ENCODE peak calls at places on chromosomes 11 and 22, in four cellular contexts. K is GM12878, W is GM12891, Z is HepG2. I is an unnamed sample.

GRCh38 chr11:1052133-1053011 is 15.9 kb upstream of the MUC6 start:
- DNase-seq in K (no peak), W (no peak), Z (no peak), I (no peak)

GRCh38 chr22:23231471-23232093 is 51.3 kb downstream of the BCR start:
- DNase-seq in K (no peak), W (no peak), Z (no peak), I (no peak)

GRCh38 chr11:95487938-95488337 is 256.9 kb upstream of the SESN3 start:
- DNase-seq in K (no peak), W (no peak), Z (peak), I (no peak)

GRCh38 chr11:66489636-66490035 is 9.4 kb downstream of the DPP3 start:
- DNase-seq in K (no peak), W (no peak), Z (no peak), I (no peak)

GRCh38 chr11:57069942-57070341 is 81.2 kb downstream of the OR5AK2 start:
- DNase-seq in K (no peak), W (no peak), Z (no peak), I (no peak)

GRCh38 chr11:46677169-46677568 is 23.2 kb downstream of the ARHGAP1 start:
- DNase-seq in K (no peak), W (no peak), Z (no peak), I (no peak)

GRCh38 chr11:60756307-60757032 is at the start of gene MS4A15:
- DNase-seq in K (no peak), W (no peak), Z (peak), I (no peak)

GRCh38 chr11:12770966-12771597 is 96.9 kb downstream of the TEAD1 start:
- DNase-seq in K (no peak), W (no peak), Z (no peak), I (no peak)

GRCh38 chr22:17562906-17563870 is at the start of gene SLC25A18:
- DNase-seq in K (no peak), W (no peak), Z (peak), I (no peak)

GRCh38 chr22:35742342-35743100 is 24.8 kb downstream of the APOL5 start:
- DNase-seq in K (no peak), W (no peak), Z (no peak), I (no peak)

GRCh38 chr11:79437274-79437980 is 3.4 kb downstream of the TENM4 start:
- DNase-seq in K (no peak), W (no peak), Z (no peak), I (peak)

GRCh38 chr11:90908074-90908473 is 685.2 kb upstream of the CHORDC1 start:
- DNase-seq in K (no peak), W (no peak), Z (no peak), I (no peak)

GRCh38 chr11:79152511-79152910 is 288.3 kb downstream of the TENM4 start:
- DNase-seq in K (no peak), W (no peak), Z (no peak), I (no peak)

GRCh38 chr11:98036810-98037209 is 983.9 kb upstream of the CNTN5 start:
- DNase-seq in K (no peak), W (no peak), Z (no peak), I (no peak)

GRCh38 chr11:128464878-128465277 is 122.5 kb downstream of the ETS1 start:
- DNase-seq in K (no peak), W (no peak), Z (no peak), I (no peak)

GRCh38 chr11:11876458-11876857 is 34.7 kb downstream of the USP47 start:
- DNase-seq in K (no peak), W (no peak), Z (peak), I (no peak)

GRCh38 chr11:115959098-115959497 is 454.9 kb upstream of the CADM1 start:
- DNase-seq in K (no peak), W (no peak), Z (peak), I (no peak)

GRCh38 chr11:117315285-117316196 is 515 bp downstream of the BACE1 start:
- DNase-seq in K (no peak), W (peak), Z (no peak), I (no peak)

GRCh38 chr11:57513911-57514537 is 1.5 kb downstream of the SLC43A1 start:
- DNase-seq in K (no peak), W (no peak), Z (no peak), I (peak)

GRCh38 chr11:17354070-17354924 is 2.7 kb downstream of the NCR3LG1 start:
- DNase-seq in K (peak), W (peak), Z (peak), I (peak)

GRCh38 chr22:44289429-44290171 is 23.2 kb downstream of the SHISAL1 start:
- DNase-seq in K (no peak), W (no peak), Z (no peak), I (no peak)

GRCh38 chr11:85945788-85946187 is 90.6 kb downstream of the CCDC83 start:
- DNase-seq in K (no peak), W (no peak), Z (no peak), I (no peak)

GRCh38 chr11:14058061-14058460 is 95.5 kb downstream of the SPON1 start:
- DNase-seq in K (no peak), W (no peak), Z (no peak), I (no peak)

GRCh38 chr11:124987096-124987495 is 33.1 kb downstream of the CCDC15 start:
- DNase-seq in K (no peak), W (no peak), Z (no peak), I (no peak)

GRCh38 chr11:130478881-130479280 is 30.4 kb downstream of the ADAMTS15 start:
- DNase-seq in K (no peak), W (no peak), Z (no peak), I (no peak)

DNA sequence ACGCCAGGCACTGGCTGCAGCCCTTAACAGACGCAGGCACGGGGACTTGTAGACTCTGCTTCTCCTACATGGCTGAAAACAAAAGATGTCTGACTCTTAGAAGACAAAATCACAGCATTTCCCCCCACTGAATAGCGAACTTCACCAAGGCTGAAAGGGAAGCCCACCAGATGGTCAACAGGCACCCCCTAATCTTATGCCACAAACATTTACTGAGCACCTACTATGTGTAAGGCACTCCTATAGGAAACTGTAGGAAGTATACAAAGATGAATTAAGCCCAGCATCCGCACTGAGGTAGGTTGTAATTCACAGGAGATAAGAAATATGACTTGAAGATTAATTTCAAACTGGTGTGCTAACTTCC is 38.3 kb downstream of the NUMA1 start:
- DNase-seq in K (no peak), W (no peak), Z (no peak), I (no peak)
- TF ChIP-seq POLR2AphosphoS5 in K (no peak), W (no peak), Z (no peak), I (no peak)

DNA sequence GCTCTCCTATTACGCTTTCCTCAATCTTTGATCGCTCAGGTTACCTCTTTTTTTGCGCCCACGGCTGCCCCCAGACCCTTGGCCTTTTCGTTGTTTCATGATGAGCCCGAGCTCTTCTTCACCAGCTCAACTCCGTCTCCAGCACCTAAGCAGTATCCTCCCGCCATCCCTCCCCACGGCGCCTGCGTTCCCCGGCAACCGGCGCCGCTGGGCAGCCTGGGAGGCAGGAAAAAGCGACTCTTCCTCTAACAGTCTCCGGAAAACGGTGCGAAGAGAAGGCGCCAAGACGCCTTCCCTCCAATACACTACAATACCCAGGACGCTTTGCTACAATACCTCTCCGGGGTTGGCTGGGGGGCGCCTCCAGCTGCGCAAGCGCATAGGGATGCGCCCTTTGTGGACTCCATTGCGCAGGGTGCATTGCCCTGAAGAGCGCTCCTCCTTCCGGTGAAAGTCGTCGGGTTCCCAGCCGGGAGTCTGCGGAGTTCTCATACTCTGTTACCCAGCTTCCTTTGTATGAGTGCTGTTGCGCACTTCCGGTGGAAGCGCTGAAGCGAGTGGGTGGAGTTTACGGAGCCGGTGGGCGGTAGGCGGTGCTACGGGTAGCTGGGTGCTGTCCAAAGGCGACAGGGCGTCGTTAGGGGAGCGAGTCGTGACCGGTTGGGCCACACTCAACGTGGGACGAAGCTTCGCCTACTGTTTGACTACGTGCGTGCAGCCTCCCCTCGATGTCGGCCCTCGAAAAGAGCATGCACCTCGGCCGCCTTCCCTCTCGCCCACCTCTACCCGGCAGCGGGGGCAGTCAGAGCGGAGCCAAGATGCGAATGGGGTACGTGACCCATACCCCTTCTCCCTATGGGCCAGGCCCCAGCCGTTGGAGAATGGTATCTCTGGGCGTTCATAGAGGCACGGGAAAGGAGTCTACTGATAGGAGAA is at the start of the genes C2CD3 and PPME1:
- DNase-seq in K (peak), W (peak), Z (peak), I (peak)
- TF ChIP-seq POLR2A in K (peak), W (peak), Z (peak), I (peak)

GRCh38 chr11:28618426-28618825 is 510.2 kb downstream of the METTL15 start:
- DNase-seq in K (no peak), W (no peak), Z (no peak), I (no peak)

GRCh38 chr11:28616566-28616965 is 508.4 kb downstream of the METTL15 start:
- DNase-seq in K (no peak), W (no peak), Z (no peak), I (no peak)

GRCh38 chr11:28625532-28625931 is 517.3 kb downstream of the METTL15 start:
- DNase-seq in K (no peak), W (no peak), Z (no peak), I (no peak)

GRCh38 chr11:28619870-28620540 is 511.8 kb downstream of the METTL15 start:
- DNase-seq in K (no peak), W (no peak), Z (no peak), I (no peak)

GRCh38 chr11:28621648-28622215 is 513.5 kb downstream of the METTL15 start:
- DNase-seq in K (no peak), W (no peak), Z (no peak), I (no peak)
- TF ChIP-seq TAF1 in K (no peak), W (no peak), Z (no peak), I (no peak)

GRCh38 chr11:2711161-2711560 is 11.4 kb upstream of the KCNQ1OT1 start:
- DNase-seq in K (no peak), W (no peak), Z (no peak), I (no peak)

GRCh38 chr11:2714871-2715270 is 15.1 kb upstream of the KCNQ1OT1 start:
- DNase-seq in K (no peak), W (no peak), Z (no peak), I (no peak)

GRCh38 chr11:2714463-2714800 is 14.6 kb upstream of the KCNQ1OT1 start:
- DNase-seq in K (no peak), W (no peak), Z (no peak), I (no peak)

GRCh38 chr11:2713721-2714462 is 14.1 kb upstream of the KCNQ1OT1 start:
- DNase-seq in K (no peak), W (no peak), Z (no peak), I (no peak)

DNA sequence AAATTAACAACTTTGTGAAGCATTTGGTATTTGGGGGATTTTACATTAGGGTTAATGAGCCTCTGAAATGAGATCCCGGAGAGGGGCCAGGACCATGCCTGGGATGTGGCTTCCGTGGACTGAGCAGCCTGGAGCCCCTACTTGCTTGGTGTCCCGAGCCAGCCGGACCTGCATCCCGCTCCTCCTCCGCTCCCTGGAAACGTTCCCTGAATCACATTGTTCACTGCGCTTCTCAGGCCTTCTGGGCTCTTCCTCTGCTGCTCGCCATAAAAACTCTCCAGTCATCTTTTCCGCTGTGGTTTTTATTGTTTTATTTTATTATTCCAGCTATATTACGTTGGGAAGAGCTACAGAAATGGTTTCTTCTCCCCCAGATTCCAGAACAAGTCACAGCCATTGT is 13.3 kb upstream of the KCNQ1OT1 start:
- DNase-seq in K (no peak), W (no peak), Z (no peak), I (no peak)
- TF ChIP-seq POLR2AphosphoS5 in K (no peak), W (no peak), Z (no peak), I (no peak)

DNA sequence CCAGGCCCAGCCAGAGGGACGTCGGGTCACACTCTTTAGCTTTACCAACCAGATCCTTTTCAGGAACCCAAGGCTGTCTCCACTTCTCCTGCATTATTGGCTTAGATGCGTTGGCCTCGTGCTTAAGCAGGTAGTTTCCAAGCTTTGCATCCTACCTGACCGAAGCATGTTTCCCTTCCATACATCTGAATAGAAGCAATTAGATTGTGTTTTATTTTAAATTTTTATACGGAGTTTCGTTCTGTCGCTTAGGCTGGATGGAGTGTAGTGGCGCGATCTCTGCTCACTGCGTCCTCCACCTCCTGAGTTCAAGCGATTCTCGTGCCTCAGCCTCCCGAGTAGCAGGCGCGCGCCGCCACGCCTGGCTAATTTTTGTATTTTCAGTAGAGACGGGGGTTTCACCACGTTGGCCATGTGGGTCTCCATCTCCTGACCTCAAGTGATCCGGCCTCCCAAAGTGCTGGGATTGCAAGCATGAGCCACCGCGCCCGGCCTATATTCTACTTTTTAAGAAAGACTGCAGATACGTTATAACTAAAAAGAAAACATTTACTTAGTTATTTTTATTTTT is 677 bp downstream of the DYNC2H1 start:
- DNase-seq in K (no peak), W (no peak), Z (no peak), I (no peak)
- TF ChIP-seq POLR2A in K (no peak), W (no peak), Z (no peak), I (no peak)

DNA sequence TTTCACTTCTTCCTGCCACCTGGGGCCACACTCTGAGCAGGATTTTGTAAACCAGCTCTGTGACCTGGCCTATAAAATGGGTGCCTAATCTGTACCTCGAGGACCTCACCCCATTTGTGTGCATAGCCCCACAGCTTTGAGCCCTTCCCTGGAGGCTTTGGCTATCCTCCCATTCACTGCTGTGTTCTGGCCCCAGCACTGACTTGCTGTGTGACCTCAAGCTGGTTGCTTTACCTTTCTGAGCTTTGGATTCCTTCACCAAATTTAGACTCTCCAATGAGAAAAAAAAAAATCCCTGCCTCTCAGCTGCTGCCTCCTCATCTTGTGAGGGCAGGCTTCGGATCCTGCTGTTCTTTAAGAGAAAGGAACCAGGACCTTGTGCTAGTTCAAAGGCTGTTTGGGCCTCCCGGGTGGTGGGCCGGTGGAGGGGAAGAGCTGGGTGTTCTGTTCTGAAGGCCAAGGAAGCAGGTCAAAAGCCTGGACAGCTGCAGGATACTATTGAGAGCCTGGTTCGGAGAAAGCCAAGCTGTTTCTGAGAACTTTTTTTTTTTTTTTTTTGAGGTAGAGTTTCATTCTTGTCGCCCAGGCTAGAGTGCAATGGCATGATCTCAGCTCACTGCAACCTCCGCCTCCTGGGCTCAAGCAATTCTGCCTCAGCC is 1.1 kb upstream of the PYGM start:
- DNase-seq in K (no peak), W (no peak), Z (no peak), I (no peak)
- TF ChIP-seq TAF1 in K (no peak), W (no peak), Z (no peak), I (no peak)